ENCODE peak calls at places on chromosomes 7 and 10, in eight cellular contexts. W is hepatocyte, Q is Caki2, J is colonic mucosa, L is Kasumi-1, S is midbrain, X is spleen, N is fibroblast of lung. M is an unnamed sample.
A peak's percentile ranks its signal among the peaks of the same experiment; 100 is the strongest.

GRCh38 chr10:1401056-1401965 is 336.0 kb downstream of the ADARB2 start:
- DNase-seq in X (no peak), W (no peak), J (peak; percentile 6), L (no peak), N (no peak), S (no peak), Q (no peak), M (no peak)

GRCh38 chr10:86003201-86003621 is 363.4 kb downstream of the GRID1 start:
- DNase-seq in X (no peak), J (no peak), S (no peak), W (no peak), Q (no peak), N (no peak), L (no peak), M (no peak)

GRCh38 chr10:101230185-101230917 is 1.1 kb upstream of the LBX1 start:
- DNase-seq in J (no peak), X (no peak), N (no peak), W (no peak), L (no peak), S (no peak), Q (no peak), M (no peak)

GRCh38 chr10:96334888-96335526 is 23.8 kb downstream of the OPALIN start:
- DNase-seq in L (peak; percentile 73), J (peak; percentile 35), W (peak; percentile 78), N (peak; percentile 55), Q (peak; percentile 30), S (peak; percentile 76), X (no peak), M (no peak)

GRCh38 chr10:72953687-72954086 is 919 bp downstream of the PLA2G12B start:
- DNase-seq in S (no peak), Q (no peak), J (no peak), W (peak; percentile 39), N (no peak), L (no peak), X (no peak), M (no peak)

GRCh38 chr10:60962946-60963345 is 19.0 kb upstream of the RHOBTB1 start:
- DNase-seq in L (no peak), N (peak; percentile 45), Q (no peak), W (no peak), J (no peak), X (no peak), S (no peak), M (no peak)

GRCh38 chr7:142248-142955 is 50.0 kb upstream of the FAM20C start:
- DNase-seq in S (no peak), W (peak; percentile 78), J (peak; percentile 72), N (peak; percentile 62), L (no peak), X (no peak), Q (no peak), M (no peak)

GRCh38 chr10:61786728-61787127 is 114.8 kb upstream of the ARID5B start:
- DNase-seq in Q (no peak), J (no peak), L (no peak), W (no peak), N (peak; percentile 86), S (no peak), X (no peak), M (no peak)

GRCh38 chr7:1985071-1985470 is 247.7 kb downstream of the MAD1L1 start:
- DNase-seq in W (no peak), L (no peak), J (no peak), Q (no peak), X (peak; percentile 61), S (no peak), N (no peak), M (no peak)

GRCh38 chr7:100247152-100247757 is 27.5 kb downstream of the PVRIG start:
- DNase-seq in X (no peak), N (peak; percentile 74), Q (peak; percentile 95), W (peak; percentile 86), J (no peak), S (no peak), L (no peak), M (no peak)

GRCh38 chr10:24334279-24334922 is 125.5 kb downstream of the KIAA1217 start:
- DNase-seq in W (no peak), X (no peak), J (no peak), S (no peak), Q (no peak), L (no peak), N (no peak), M (no peak)

GRCh38 chr7:130912910-130913720 is 179.1 kb upstream of the KLF14 start:
- DNase-seq in S (peak; percentile 44), J (no peak), W (peak; percentile 68), L (peak; percentile 84), X (peak; percentile 91), N (peak; percentile 98), Q (peak; percentile 95), M (peak; percentile 80)

GRCh38 chr10:110364531-110364937 is 59.8 kb upstream of the SMNDC1 start:
- DNase-seq in X (no peak), L (no peak), S (no peak), J (no peak), Q (no peak), W (no peak), N (no peak), M (no peak)

GRCh38 chr7:100562195-100563099 is 11.3 kb downstream of the SAP25 start:
- DNase-seq in X (no peak), Q (no peak), J (no peak), N (no peak), W (no peak), L (no peak), S (no peak), M (no peak)

GRCh38 chr10:123906884-123907652 is 15.5 kb upstream of the CPXM2 start:
- DNase-seq in S (no peak), N (no peak), J (no peak), L (no peak), X (no peak), Q (no peak), W (no peak), M (no peak)

GRCh38 chr7:141275350-141275749 is 201.5 kb downstream of the TMEM178B start:
- DNase-seq in X (no peak), L (no peak), S (no peak), Q (no peak), N (no peak), J (no peak), W (no peak), M (no peak)

GRCh38 chr7:41576176-41576575 is 126.7 kb downstream of the INHBA start:
- DNase-seq in J (no peak), L (no peak), N (no peak), S (no peak), X (no peak), W (no peak), Q (no peak), M (no peak)

GRCh38 chr10:44788147-44788819 is 122.9 kb upstream of the TMEM72 start:
- DNase-seq in X (no peak), N (no peak), W (no peak), Q (no peak), J (no peak), L (no peak), S (no peak), M (no peak)

GRCh38 chr10:62307635-62308034 is 39.0 kb upstream of the RTKN2 start:
- DNase-seq in S (no peak), L (no peak), W (no peak), Q (no peak), N (no peak), X (no peak), J (no peak), M (no peak)

GRCh38 chr10:44962870-44963738 is 3.5 kb downstream of the RASSF4 start:
- DNase-seq in J (no peak), S (no peak), W (no peak), X (peak; percentile 81), L (peak; percentile 23), N (no peak), Q (no peak), M (no peak)

GRCh38 chr7:34756025-34756437 is 98.0 kb downstream of the NPSR1 start:
- DNase-seq in S (no peak), N (no peak), Q (no peak), W (no peak), L (no peak), X (no peak), J (no peak), M (no peak)

GRCh38 chr7:151708610-151709009 is 168.3 kb downstream of the PRKAG2 start:
- DNase-seq in J (no peak), Q (no peak), N (no peak), X (no peak), S (no peak), W (no peak), L (no peak), M (no peak)

GRCh38 chr7:132547806-132548205 is 28.5 kb downstream of the PLXNA4 start:
- DNase-seq in J (no peak), S (peak; percentile 13), X (no peak), W (no peak), N (no peak), L (no peak), Q (no peak), M (no peak)

GRCh38 chr10:62699148-62699547 is 105.4 kb upstream of the ADO start:
- DNase-seq in S (no peak), L (peak; percentile 32), N (no peak), J (no peak), W (no peak), Q (no peak), X (no peak), M (no peak)

GRCh38 chr7:156192921-156193320 is 380.7 kb upstream of the SHH start:
- DNase-seq in S (no peak), W (no peak), L (no peak), J (no peak), X (no peak), N (no peak), Q (peak; percentile 37), M (no peak)

GRCh38 chr10:131198843-131199242 is 112.7 kb downstream of the TCERG1L start:
- DNase-seq in L (no peak), Q (no peak), X (peak; percentile 47), W (no peak), N (no peak), S (no peak), J (no peak), M (no peak)

GRCh38 chr7:108114117-108114841 is 15.9 kb downstream of the LAMB4 start:
- DNase-seq in L (peak; percentile 37), Q (no peak), S (no peak), J (no peak), X (no peak), W (peak; percentile 26), N (no peak), M (no peak)

GRCh38 chr10:15035385-15036301 is 8.1 kb upstream of the OLAH start:
- DNase-seq in S (peak; percentile 18), X (no peak), L (peak; percentile 41), W (no peak), Q (peak; percentile 48), J (no peak), N (peak; percentile 88), M (no peak)

GRCh38 chr7:1452205-1452604 is 7.1 kb downstream of the MICALL2 start:
- DNase-seq in L (no peak), X (no peak), N (no peak), J (no peak), Q (no peak), W (no peak), S (no peak), M (no peak)

GRCh38 chr7:74294191-74294998 is 5.2 kb downstream of the CLIP2 start:
- DNase-seq in X (no peak), L (no peak), W (no peak), J (no peak), Q (no peak), N (peak; percentile 47), S (no peak), M (no peak)

GRCh38 chr10:35780970-35781642 is 139.0 kb upstream of the FZD8 start:
- DNase-seq in S (no peak), W (no peak), L (no peak), N (no peak), X (no peak), Q (peak; percentile 17), J (no peak), M (no peak)

GRCh38 chr10:103078309-103078615 is 114.8 kb downstream of the NT5C2 start:
- DNase-seq in X (no peak), N (no peak), Q (no peak), W (no peak), L (no peak), S (no peak), J (no peak), M (no peak)

M was measured in thoracic aorta.